ENCODE peak calls at places on chromosomes 6 and 20, in seven cellular contexts. R, J, H, F, M, O and L are unnamed samples.

GRCh38 chr20:5835234-5835845 is 85.1 kb downstream of the SHLD1 start:
- DNase-seq in R (no peak), J (no peak), H (peak; percentile 31), F (no peak), M (peak; percentile 98), O (peak; percentile 80), L (peak; percentile 26)

GRCh38 chr6:160388922-160389321 is 40.7 kb downstream of the SLC22A3 start:
- DNase-seq in R (no peak), J (no peak), H (no peak), F (no peak), M (no peak), O (no peak), L (no peak)

GRCh38 chr6:491233-491632 is 99.7 kb downstream of the IRF4 start:
- DNase-seq in R (no peak), J (no peak), H (no peak), F (no peak), M (no peak), O (no peak), L (no peak)

GRCh38 chr6:72836971-72837370 is 215.1 kb downstream of the KCNQ5 start:
- DNase-seq in R (no peak), J (no peak), H (no peak), F (no peak), M (no peak), O (no peak), L (no peak)

GRCh38 chr6:5996701-5997419 is 9.9 kb downstream of the NRN1 start:
- DNase-seq in R (no peak), J (no peak), H (peak; percentile 29), F (peak; percentile 49), M (peak; percentile 47), O (peak; percentile 80), L (peak; percentile 74)

GRCh38 chr6:71621918-71622519 is 264.3 kb upstream of the RIMS1 start:
- DNase-seq in R (no peak), J (no peak), H (no peak), F (peak; percentile 24), M (peak; percentile 47), O (peak; percentile 19), L (peak; percentile 30)

GRCh38 chr6:30206152-30206551 is 7.1 kb downstream of the TRIM26 start:
- DNase-seq in R (no peak), J (no peak), H (no peak), F (peak; percentile 50), M (no peak), O (peak; percentile 66), L (no peak)

GRCh38 chr6:45746046-45746445 is 269.6 kb downstream of the CLIC5 start:
- DNase-seq in R (no peak), J (no peak), H (no peak), F (no peak), M (no peak), O (peak; percentile 93), L (peak; percentile 7)

GRCh38 chr6:97815413-97815812 is 532.4 kb upstream of the MMS22L start:
- DNase-seq in R (no peak), J (no peak), H (no peak), F (no peak), M (no peak), O (no peak), L (no peak)